ENCODE peak calls at places on chromosomes 13 and 19, in seven cellular contexts. H is stimulated activated CD4-positive, alpha-beta T cell treated with anti-CD3 and anti-CD28 coated beads, Interleukin-2, amount 100 ng/mL, for 24 hours; G is cardiac fibroblast; L is NCI-H1048; O is stimulated activated CD8-positive, alpha-beta memory T cell treated with anti-CD3 and anti-CD28 coated beads, Interleukin-12 subunit alpha, Interleukin-12 subunit beta, amount 100 ng/mL, for 4 hours; R is ELR; A is NCI-H1092 treated with DMSO at 0.1 percent for 48 hours. U is an unnamed sample.

GRCh38 chr19:39398297-39398864 is 7.2 kb downstream of the MED29 start:
- DNase-seq in R (peak; percentile 90), A (no peak), G (peak; percentile 84), H (peak; percentile 68), O (peak; percentile 43), L (no peak), U (no peak)

GRCh38 chr13:27338816-27339215 is 68.2 kb downstream of the RASL11A start:
- DNase-seq in R (peak; percentile 53), G (peak; percentile 19), H (no peak), O (no peak), L (no peak), A (no peak), U (peak; percentile 60)

GRCh38 chr13:93476175-93476574 is 249.6 kb downstream of the GPC6 start:
- DNase-seq in O (no peak), G (peak; percentile 70), R (peak; percentile 1), L (no peak), A (no peak), H (no peak), U (no peak)

GRCh38 chr13:44063881-44064280 is 184.2 kb downstream of the LACC1 start:
- DNase-seq in O (no peak), R (peak; percentile 39), H (no peak), G (no peak), L (no peak), A (no peak), U (no peak)

GRCh38 chr13:112735791-112736190 is 46.0 kb downstream of the ATP11A start:
- DNase-seq in H (no peak), G (no peak), L (no peak), A (no peak), O (no peak), R (no peak), U (no peak)

GRCh38 chr13:19332380-19332779 is 150.8 kb upstream of the TUBA3C start:
- DNase-seq in G (no peak), O (no peak), L (no peak), A (no peak), R (no peak), H (no peak), U (no peak)

GRCh38 chr13:51643882-51644281 is 59.6 kb downstream of the WDFY2 start:
- DNase-seq in H (no peak), L (no peak), O (no peak), G (peak; percentile 92), R (peak; percentile 95), A (no peak), U (no peak)

GRCh38 chr13:55000043-55000442 is 1971.4 kb downstream of the OLFM4 start:
- DNase-seq in A (no peak), L (no peak), G (no peak), H (no peak), O (no peak), R (no peak), U (no peak)

GRCh38 chr13:46504036-46504435 is 48.9 kb upstream of the LRCH1 start:
- DNase-seq in O (no peak), H (no peak), R (no peak), L (no peak), A (no peak), G (no peak), U (no peak)

GRCh38 chr19:7775761-7776160 is 12.7 kb downstream of the CLEC4M start:
- DNase-seq in A (no peak), L (no peak), O (no peak), R (no peak), G (no peak), H (no peak), U (no peak)

GRCh38 chr13:44734204-44734707 is 158.1 kb upstream of the TSC22D1 start:
- DNase-seq in H (no peak), O (no peak), R (peak; percentile 39), L (no peak), G (peak; percentile 70), A (peak; percentile 65), U (no peak)

GRCh38 chr19:23399443-23399842 is 4.2 kb upstream of the ZNF91 start:
- DNase-seq in H (no peak), R (no peak), L (no peak), G (no peak), O (no peak), A (no peak), U (no peak)

GRCh38 chr13:50845211-50845610 is 1.7 kb upstream of the DLEU7 start:
- DNase-seq in G (peak; percentile 39), A (no peak), H (no peak), L (no peak), O (no peak), R (peak; percentile 1), U (no peak)

GRCh38 chr13:35917252-35917941 is 213.8 kb downstream of the DCLK1 start:
- DNase-seq in H (no peak), G (peak; percentile 7), A (no peak), R (no peak), L (no peak), O (no peak), U (no peak)

GRCh38 chr13:48637601-48638000 is 16.1 kb upstream of the CYSLTR2 start:
- DNase-seq in G (no peak), R (no peak), H (no peak), L (no peak), O (no peak), A (no peak), U (no peak)

GRCh38 chr19:21595185-21595584 is 89.8 kb downstream of the ZNF429 start:
- DNase-seq in H (no peak), G (no peak), A (no peak), R (no peak), L (no peak), O (no peak), U (no peak)

GRCh38 chr19:2646866-2647535 is 55.5 kb downstream of the GNG7 start:
- DNase-seq in O (no peak), R (no peak), A (no peak), G (no peak), H (no peak), L (no peak), U (no peak)

GRCh38 chr19:2337329-2337707 is 8.8 kb downstream of the SPPL2B start:
- DNase-seq in R (peak; percentile 26), H (no peak), O (no peak), G (peak; percentile 70), A (no peak), L (no peak), U (peak; percentile 65)

GRCh38 chr19:46823049-46823448 is 27.6 kb downstream of the AP2S1 start:
- DNase-seq in A (no peak), G (no peak), H (no peak), L (no peak), O (no peak), R (no peak), U (no peak)

GRCh38 chr13:24802074-24802473 is 38.1 kb downstream of the RNF17 start:
- DNase-seq in G (no peak), H (no peak), L (no peak), O (no peak), A (no peak), R (peak; percentile 41), U (no peak)

GRCh38 chr13:41193469-41193868 is 900 bp downstream of the KBTBD7 start:
- DNase-seq in A (no peak), L (no peak), G (no peak), R (no peak), O (no peak), H (no peak), U (no peak)

GRCh38 chr19:58407658-58408151 is 744 bp upstream of the ZNF584 start:
- DNase-seq in L (no peak), H (no peak), O (no peak), G (no peak), R (peak; percentile 23), A (no peak), U (no peak)

GRCh38 chr13:33228645-33229445 is 56.7 kb downstream of the STARD13 start:
- DNase-seq in O (no peak), H (no peak), L (no peak), R (peak; percentile 74), G (peak; percentile 63), A (peak; percentile 46), U (peak; percentile 26)

GRCh38 chr13:92900455-92900854 is 326.2 kb upstream of the GPC6 start:
- DNase-seq in A (no peak), G (peak; percentile 2), R (no peak), L (no peak), O (no peak), H (no peak), U (no peak)

GRCh38 chr19:21321134-21321533 is 8.1 kb downstream of the ZNF708 start:
- DNase-seq in L (no peak), R (no peak), G (no peak), A (no peak), O (no peak), H (peak; percentile 4), U (no peak)

GRCh38 chr19:39997595-39998216 is 846 bp downstream of the ZNF546 start:
- DNase-seq in R (peak; percentile 33), G (peak; percentile 10), O (no peak), L (no peak), H (no peak), A (no peak), U (no peak)

GRCh38 chr19:55504981-55505380 is 16.7 kb downstream of the SSC5D start:
- DNase-seq in H (no peak), G (no peak), O (no peak), A (no peak), R (no peak), L (no peak), U (no peak)

U was measured in HuH-7.